ENCODE peak calls at places on chromosomes 6 and 20, in eight cellular contexts. C, Z, Q, W, E, O, U and N are unnamed samples.

GRCh38 chr6:105831321-105831720 is 254.8 kb upstream of the PRDM1 start:
- DNase-seq in C (no peak), Z (no peak), Q (no peak), W (no peak), E (no peak), O (no peak), U (no peak), N (no peak)

GRCh38 chr6:164040994-164041393 is 626.5 kb downstream of the QKI start:
- DNase-seq in C (no peak), Z (no peak), Q (no peak), W (no peak), E (no peak), O (no peak), U (no peak), N (no peak)

GRCh38 chr20:25214824-25215223 is 19.3 kb downstream of the ENTPD6 start:
- DNase-seq in C (no peak), Z (no peak), Q (no peak), W (no peak), E (no peak), O (no peak), U (no peak), N (no peak)

GRCh38 chr6:53846250-53846649 is 51.4 kb downstream of the LRRC1 start:
- DNase-seq in C (no peak), Z (no peak), Q (no peak), W (no peak), E (no peak), O (no peak), U (no peak), N (no peak)

GRCh38 chr6:85798934-85799490 is 156.3 kb upstream of the SYNCRIP start:
- DNase-seq in C (no peak), Z (no peak), Q (peak; percentile 3), W (no peak), E (no peak), O (no peak), U (no peak), N (no peak)

GRCh38 chr6:140850438-140850837 is 1282.3 kb upstream of the GJE1 start:
- DNase-seq in C (no peak), Z (peak; percentile 87), Q (no peak), W (peak; percentile 72), E (no peak), O (no peak), U (no peak), N (no peak)

GRCh38 chr6:27753668-27754407 is 158.4 kb downstream of the OR2B2 start:
- DNase-seq in C (peak; percentile 1), Z (peak; percentile 80), Q (peak; percentile 92), W (peak; percentile 68), E (peak; percentile 53), O (peak; percentile 79), U (peak; percentile 79), N (peak; percentile 61)

GRCh38 chr20:56592817-56593216 is 36.3 kb upstream of the TFAP2C start:
- DNase-seq in C (no peak), Z (no peak), Q (no peak), W (no peak), E (no peak), O (no peak), U (no peak), N (no peak)